ENCODE peak calls at places on chromosome 12, in ten cellular contexts. One of them, this sample, is unnamed.

GRCh38 chr12:63021126-63021525 is 86.2 kb upstream of the PPM1H start:
- DNase-seq in stimulated activated CD4-positive, alpha-beta T cell treated with anti-CD3 and anti-CD28 coated beads, Interleukin-1b, Interleukin-23, amount 100 ng/mL, for 1 hour: no peak
- DNase-seq in fibroblast of pulmonary artery: no peak
- DNase-seq in GM10248: no peak
- DNase-seq in HAP-1: no peak
- DNase-seq in RWPE2: no peak
- DNase-seq in NCI-H1048: no peak
- DNase-seq in hippocampal formation: no peak
- DNase-seq in MG63: no peak
- DNase-seq in HTR-8/SVneo: no peak
- DNase-seq in this sample: no peak

GRCh38 chr12:3107071-3107583 is 29.9 kb downstream of the TSPAN9 start:
- DNase-seq in stimulated activated CD4-positive, alpha-beta T cell treated with anti-CD3 and anti-CD28 coated beads, Interleukin-1b, Interleukin-23, amount 100 ng/mL, for 1 hour: no peak
- DNase-seq in fibroblast of pulmonary artery: peak
- DNase-seq in GM10248: no peak
- DNase-seq in HAP-1: no peak
- DNase-seq in RWPE2: no peak
- DNase-seq in NCI-H1048: no peak
- DNase-seq in hippocampal formation: no peak
- DNase-seq in MG63: peak
- DNase-seq in HTR-8/SVneo: no peak
- DNase-seq in this sample: no peak

GRCh38 chr12:29004066-29004935 is 144.8 kb upstream of the FAR2 start:
- DNase-seq in stimulated activated CD4-positive, alpha-beta T cell treated with anti-CD3 and anti-CD28 coated beads, Interleukin-1b, Interleukin-23, amount 100 ng/mL, for 1 hour: no peak
- DNase-seq in fibroblast of pulmonary artery: no peak
- DNase-seq in GM10248: no peak
- DNase-seq in HAP-1: no peak
- DNase-seq in RWPE2: no peak
- DNase-seq in NCI-H1048: no peak
- DNase-seq in hippocampal formation: no peak
- DNase-seq in MG63: no peak
- DNase-seq in HTR-8/SVneo: no peak
- DNase-seq in this sample: no peak

GRCh38 chr12:32198555-32198954 is 91.9 kb downstream of the BICD1 start:
- DNase-seq in stimulated activated CD4-positive, alpha-beta T cell treated with anti-CD3 and anti-CD28 coated beads, Interleukin-1b, Interleukin-23, amount 100 ng/mL, for 1 hour: no peak
- DNase-seq in fibroblast of pulmonary artery: peak
- DNase-seq in GM10248: no peak
- DNase-seq in HAP-1: no peak
- DNase-seq in RWPE2: no peak
- DNase-seq in NCI-H1048: no peak
- DNase-seq in hippocampal formation: no peak
- DNase-seq in MG63: peak
- DNase-seq in HTR-8/SVneo: no peak
- DNase-seq in this sample: no peak

GRCh38 chr12:93737457-93738198 is 60.5 kb downstream of the CRADD start:
- DNase-seq in stimulated activated CD4-positive, alpha-beta T cell treated with anti-CD3 and anti-CD28 coated beads, Interleukin-1b, Interleukin-23, amount 100 ng/mL, for 1 hour: no peak
- DNase-seq in fibroblast of pulmonary artery: no peak
- DNase-seq in GM10248: no peak
- DNase-seq in HAP-1: no peak
- DNase-seq in RWPE2: no peak
- DNase-seq in NCI-H1048: no peak
- DNase-seq in hippocampal formation: no peak
- DNase-seq in MG63: no peak
- DNase-seq in HTR-8/SVneo: no peak
- DNase-seq in this sample: no peak

GRCh38 chr12:79691299-79692248 is 810 bp upstream of the PAWR start:
- DNase-seq in stimulated activated CD4-positive, alpha-beta T cell treated with anti-CD3 and anti-CD28 coated beads, Interleukin-1b, Interleukin-23, amount 100 ng/mL, for 1 hour: no peak
- DNase-seq in fibroblast of pulmonary artery: peak
- DNase-seq in GM10248: peak
- DNase-seq in HAP-1: no peak
- DNase-seq in RWPE2: no peak
- DNase-seq in NCI-H1048: no peak
- DNase-seq in hippocampal formation: no peak
- DNase-seq in MG63: peak
- DNase-seq in HTR-8/SVneo: peak
- DNase-seq in this sample: no peak

GRCh38 chr12:12456637-12457036 is 99.8 kb downstream of the BORCS5 start:
- DNase-seq in stimulated activated CD4-positive, alpha-beta T cell treated with anti-CD3 and anti-CD28 coated beads, Interleukin-1b, Interleukin-23, amount 100 ng/mL, for 1 hour: no peak
- DNase-seq in fibroblast of pulmonary artery: peak
- DNase-seq in GM10248: no peak
- DNase-seq in HAP-1: no peak
- DNase-seq in RWPE2: no peak
- DNase-seq in NCI-H1048: no peak
- DNase-seq in hippocampal formation: no peak
- DNase-seq in MG63: no peak
- DNase-seq in HTR-8/SVneo: no peak
- DNase-seq in this sample: no peak

GRCh38 chr12:57522887-57523705 is 472 bp downstream of the MBD6 start:
- DNase-seq in stimulated activated CD4-positive, alpha-beta T cell treated with anti-CD3 and anti-CD28 coated beads, Interleukin-1b, Interleukin-23, amount 100 ng/mL, for 1 hour: no peak
- DNase-seq in fibroblast of pulmonary artery: peak
- DNase-seq in GM10248: no peak
- DNase-seq in HAP-1: peak
- DNase-seq in RWPE2: no peak
- DNase-seq in NCI-H1048: no peak
- DNase-seq in hippocampal formation: peak
- DNase-seq in MG63: peak
- DNase-seq in HTR-8/SVneo: peak
- DNase-seq in this sample: peak

GRCh38 chr12:52632656-52633055 is 14.3 kb upstream of the KRT73 start:
- DNase-seq in stimulated activated CD4-positive, alpha-beta T cell treated with anti-CD3 and anti-CD28 coated beads, Interleukin-1b, Interleukin-23, amount 100 ng/mL, for 1 hour: no peak
- DNase-seq in fibroblast of pulmonary artery: no peak
- DNase-seq in GM10248: no peak
- DNase-seq in HAP-1: no peak
- DNase-seq in RWPE2: no peak
- DNase-seq in NCI-H1048: no peak
- DNase-seq in hippocampal formation: no peak
- DNase-seq in MG63: no peak
- DNase-seq in HTR-8/SVneo: no peak
- DNase-seq in this sample: no peak

GRCh38 chr12:30152705-30153104 is 369.0 kb upstream of the TMTC1 start:
- DNase-seq in stimulated activated CD4-positive, alpha-beta T cell treated with anti-CD3 and anti-CD28 coated beads, Interleukin-1b, Interleukin-23, amount 100 ng/mL, for 1 hour: no peak
- DNase-seq in fibroblast of pulmonary artery: no peak
- DNase-seq in GM10248: no peak
- DNase-seq in HAP-1: no peak
- DNase-seq in RWPE2: no peak
- DNase-seq in NCI-H1048: no peak
- DNase-seq in hippocampal formation: no peak
- DNase-seq in MG63: no peak
- DNase-seq in HTR-8/SVneo: no peak
- DNase-seq in this sample: no peak

GRCh38 chr12:104863549-104863948 is 94.5 kb downstream of the SLC41A2 start:
- DNase-seq in stimulated activated CD4-positive, alpha-beta T cell treated with anti-CD3 and anti-CD28 coated beads, Interleukin-1b, Interleukin-23, amount 100 ng/mL, for 1 hour: no peak
- DNase-seq in fibroblast of pulmonary artery: peak
- DNase-seq in GM10248: no peak
- DNase-seq in HAP-1: no peak
- DNase-seq in RWPE2: no peak
- DNase-seq in NCI-H1048: no peak
- DNase-seq in hippocampal formation: no peak
- DNase-seq in MG63: peak
- DNase-seq in HTR-8/SVneo: no peak
- DNase-seq in this sample: no peak

GRCh38 chr12:132276066-132276719 is 53.2 kb downstream of the GALNT9 start:
- DNase-seq in stimulated activated CD4-positive, alpha-beta T cell treated with anti-CD3 and anti-CD28 coated beads, Interleukin-1b, Interleukin-23, amount 100 ng/mL, for 1 hour: no peak
- DNase-seq in fibroblast of pulmonary artery: no peak
- DNase-seq in GM10248: no peak
- DNase-seq in HAP-1: no peak
- DNase-seq in RWPE2: no peak
- DNase-seq in NCI-H1048: no peak
- DNase-seq in hippocampal formation: no peak
- DNase-seq in MG63: no peak
- DNase-seq in HTR-8/SVneo: no peak
- DNase-seq in this sample: no peak

GRCh38 chr12:28089363-28089762 is 100.9 kb upstream of the CCDC91 start:
- DNase-seq in stimulated activated CD4-positive, alpha-beta T cell treated with anti-CD3 and anti-CD28 coated beads, Interleukin-1b, Interleukin-23, amount 100 ng/mL, for 1 hour: no peak
- DNase-seq in fibroblast of pulmonary artery: peak
- DNase-seq in GM10248: no peak
- DNase-seq in HAP-1: no peak
- DNase-seq in RWPE2: no peak
- DNase-seq in NCI-H1048: no peak
- DNase-seq in hippocampal formation: no peak
- DNase-seq in MG63: no peak
- DNase-seq in HTR-8/SVneo: peak
- DNase-seq in this sample: no peak

GRCh38 chr12:120713861-120714482 is 3.7 kb downstream of the UNC119B start:
- DNase-seq in stimulated activated CD4-positive, alpha-beta T cell treated with anti-CD3 and anti-CD28 coated beads, Interleukin-1b, Interleukin-23, amount 100 ng/mL, for 1 hour: peak
- DNase-seq in fibroblast of pulmonary artery: peak
- DNase-seq in GM10248: peak
- DNase-seq in HAP-1: peak
- DNase-seq in RWPE2: no peak
- DNase-seq in NCI-H1048: peak
- DNase-seq in hippocampal formation: peak
- DNase-seq in MG63: peak
- DNase-seq in HTR-8/SVneo: peak
- DNase-seq in this sample: peak

GRCh38 chr12:90757957-90758356 is 197.0 kb downstream of the CCER1 start:
- DNase-seq in stimulated activated CD4-positive, alpha-beta T cell treated with anti-CD3 and anti-CD28 coated beads, Interleukin-1b, Interleukin-23, amount 100 ng/mL, for 1 hour: no peak
- DNase-seq in fibroblast of pulmonary artery: no peak
- DNase-seq in GM10248: no peak
- DNase-seq in HAP-1: no peak
- DNase-seq in RWPE2: no peak
- DNase-seq in NCI-H1048: no peak
- DNase-seq in hippocampal formation: no peak
- DNase-seq in MG63: no peak
- DNase-seq in HTR-8/SVneo: no peak
- DNase-seq in this sample: no peak

GRCh38 chr12:121792607-121793500 is 634 bp downstream of the RHOF start:
- DNase-seq in stimulated activated CD4-positive, alpha-beta T cell treated with anti-CD3 and anti-CD28 coated beads, Interleukin-1b, Interleukin-23, amount 100 ng/mL, for 1 hour: no peak
- DNase-seq in fibroblast of pulmonary artery: no peak
- DNase-seq in GM10248: peak
- DNase-seq in HAP-1: no peak
- DNase-seq in RWPE2: no peak
- DNase-seq in NCI-H1048: no peak
- DNase-seq in hippocampal formation: no peak
- DNase-seq in MG63: no peak
- DNase-seq in HTR-8/SVneo: no peak
- DNase-seq in this sample: peak

GRCh38 chr12:131494141-131494733 is 216.7 kb upstream of the SFSWAP start:
- DNase-seq in stimulated activated CD4-positive, alpha-beta T cell treated with anti-CD3 and anti-CD28 coated beads, Interleukin-1b, Interleukin-23, amount 100 ng/mL, for 1 hour: no peak
- DNase-seq in fibroblast of pulmonary artery: no peak
- DNase-seq in GM10248: no peak
- DNase-seq in HAP-1: no peak
- DNase-seq in RWPE2: no peak
- DNase-seq in NCI-H1048: no peak
- DNase-seq in hippocampal formation: no peak
- DNase-seq in MG63: no peak
- DNase-seq in HTR-8/SVneo: no peak
- DNase-seq in this sample: no peak

GRCh38 chr12:54375258-54375579 is 9.3 kb downstream of the ZNF385A start:
- DNase-seq in stimulated activated CD4-positive, alpha-beta T cell treated with anti-CD3 and anti-CD28 coated beads, Interleukin-1b, Interleukin-23, amount 100 ng/mL, for 1 hour: no peak
- DNase-seq in fibroblast of pulmonary artery: no peak
- DNase-seq in GM10248: no peak
- DNase-seq in HAP-1: no peak
- DNase-seq in RWPE2: no peak
- DNase-seq in NCI-H1048: no peak
- DNase-seq in hippocampal formation: no peak
- DNase-seq in MG63: no peak
- DNase-seq in HTR-8/SVneo: no peak
- DNase-seq in this sample: no peak

GRCh38 chr12:32819424-32819823 is 63.7 kb upstream of the YARS2 start:
- DNase-seq in stimulated activated CD4-positive, alpha-beta T cell treated with anti-CD3 and anti-CD28 coated beads, Interleukin-1b, Interleukin-23, amount 100 ng/mL, for 1 hour: no peak
- DNase-seq in fibroblast of pulmonary artery: no peak
- DNase-seq in GM10248: no peak
- DNase-seq in HAP-1: no peak
- DNase-seq in RWPE2: no peak
- DNase-seq in NCI-H1048: no peak
- DNase-seq in hippocampal formation: no peak
- DNase-seq in MG63: no peak
- DNase-seq in HTR-8/SVneo: no peak
- DNase-seq in this sample: no peak

GRCh38 chr12:90959538-90960139 is 4.7 kb upstream of the CCER1 start:
- DNase-seq in stimulated activated CD4-positive, alpha-beta T cell treated with anti-CD3 and anti-CD28 coated beads, Interleukin-1b, Interleukin-23, amount 100 ng/mL, for 1 hour: no peak
- DNase-seq in fibroblast of pulmonary artery: peak
- DNase-seq in GM10248: peak
- DNase-seq in HAP-1: peak
- DNase-seq in RWPE2: no peak
- DNase-seq in NCI-H1048: no peak
- DNase-seq in hippocampal formation: peak
- DNase-seq in MG63: no peak
- DNase-seq in HTR-8/SVneo: peak
- DNase-seq in this sample: no peak

GRCh38 chr12:91877022-91877421 is 268.6 kb downstream of the BTG1 start:
- DNase-seq in stimulated activated CD4-positive, alpha-beta T cell treated with anti-CD3 and anti-CD28 coated beads, Interleukin-1b, Interleukin-23, amount 100 ng/mL, for 1 hour: peak
- DNase-seq in fibroblast of pulmonary artery: peak
- DNase-seq in GM10248: peak
- DNase-seq in HAP-1: no peak
- DNase-seq in RWPE2: no peak
- DNase-seq in NCI-H1048: no peak
- DNase-seq in hippocampal formation: no peak
- DNase-seq in MG63: no peak
- DNase-seq in HTR-8/SVneo: no peak
- DNase-seq in this sample: peak

This sample was measured in T-cell.